ENCODE peak calls at places on chromosomes 2 and 18, in four cellular contexts. P, G, L and E are unnamed samples.

GRCh38 chr18:48137354-48138208 is 207.1 kb upstream of the SMAD2 start:
- DNase-seq in P (peak), G (no peak), L (no peak), E (no peak)

GRCh38 chr2:173205375-173205774 is 129.7 kb downstream of the MAP3K20 start:
- DNase-seq in P (no peak), G (no peak), L (no peak), E (peak)

GRCh38 chr2:46410273-46411244 is 68.8 kb upstream of the TMEM247 start:
- DNase-seq in P (no peak), G (no peak), L (no peak), E (no peak)

GRCh38 chr2:157056200-157056676 is 201.3 kb upstream of the GALNT5 start:
- DNase-seq in P (no peak), G (no peak), L (no peak), E (no peak)

GRCh38 chr2:71004356-71004755 is 9.7 kb upstream of the TEX261 start:
- DNase-seq in P (no peak), G (no peak), L (no peak), E (no peak)

GRCh38 chr2:101188683-101189405 is 37.7 kb upstream of the TBC1D8 start:
- DNase-seq in P (no peak), G (no peak), L (no peak), E (no peak)

GRCh38 chr2:241639385-241639784 is 1.9 kb downstream of the ATG4B start:
- DNase-seq in P (no peak), G (no peak), L (no peak), E (no peak)

GRCh38 chr2:210955591-210955990 is 399.2 kb downstream of the CPS1 start:
- DNase-seq in P (no peak), G (no peak), L (peak), E (no peak)

GRCh38 chr18:3675446-3675845 is 225.5 kb downstream of the TGIF1 start:
- DNase-seq in P (no peak), G (no peak), L (no peak), E (no peak)

GRCh38 chr2:213834331-213834730 is 550.1 kb downstream of the SPAG16 start:
- DNase-seq in P (no peak), G (no peak), L (peak), E (no peak)

GRCh38 chr2:195280024-195280423 is 377.0 kb upstream of the SLC39A10 start:
- DNase-seq in P (no peak), G (no peak), L (no peak), E (no peak)

GRCh38 chr2:26144953-26145680 is 27.8 kb upstream of the GAREM2 start:
- DNase-seq in P (peak), G (peak), L (peak), E (peak)

GRCh38 chr2:70887550-70888229 is 48.0 kb upstream of the ATP6V1B1 start:
- DNase-seq in P (peak), G (peak), L (no peak), E (no peak)

GRCh38 chr2:30230479-30230854 is 867 bp upstream of the LBH start:
- DNase-seq in P (peak), G (no peak), L (no peak), E (peak)

GRCh38 chr2:170298115-170298514 is 120.2 kb downstream of the MYO3B start:
- DNase-seq in P (no peak), G (no peak), L (no peak), E (no peak)

GRCh38 chr2:20618468-20618885 is 32.4 kb downstream of the HS1BP3 start:
- DNase-seq in P (peak), G (no peak), L (peak), E (peak)

GRCh38 chr2:166133653-166134052 is 5.8 kb upstream of the SCN1A start:
- DNase-seq in P (no peak), G (no peak), L (no peak), E (no peak)

GRCh38 chr18:63578357-63578958 is 8.7 kb upstream of the SERPINB13 start:
- DNase-seq in P (no peak), G (no peak), L (peak), E (no peak)

GRCh38 chr18:79470547-79470946 is 74.8 kb downstream of the NFATC1 start:
- DNase-seq in P (no peak), G (no peak), L (no peak), E (no peak)

GRCh38 chr18:62537042-62537894 is 14.4 kb downstream of the ZCCHC2 start:
- DNase-seq in P (no peak), G (no peak), L (no peak), E (no peak)

GRCh38 chr2:74206180-74206688 is 7.8 kb downstream of the MTHFD2 start:
- DNase-seq in P (no peak), G (peak), L (no peak), E (no peak)

GRCh38 chr2:78564666-78565065 is 460.8 kb upstream of the REG3G start:
- DNase-seq in P (no peak), G (no peak), L (no peak), E (no peak)

GRCh38 chr2:239730897-239731296 is 294.2 kb downstream of the NDUFA10 start:
- DNase-seq in P (peak), G (no peak), L (no peak), E (no peak)